ENCODE peak calls at places on chromosomes 4 and X, in ten cellular contexts. V is thyroid gland, S is fibroblast of lung, C is progenitor cell of endocrine pancreas, H is colonic mucosa, J is lower leg skin, X is B cell, Q is dorsolateral prefrontal cortex, G is K562, K is HepG2. R is an unnamed sample.

GRCh38 chr4:9762823-9763475 is 18.5 kb upstream of the DRD5 start:
- DNase-seq in V (peak; percentile 63), S (peak; percentile 72), C (peak; percentile 38), H (peak; percentile 73), J (peak; percentile 60), X (peak; percentile 41), Q (peak; percentile 33), G (peak; percentile 46), K (peak; percentile 71), R (peak; percentile 26)

GRCh38 chrX:134734343-134735001 is 76.2 kb upstream of the PLAC1 start:
- DNase-seq in V (no peak), S (peak; percentile 86), C (no peak), H (no peak), J (no peak), X (no peak), Q (no peak), G (no peak), K (no peak), R (no peak)

GRCh38 chrX:23902419-23902818 is 5.3 kb downstream of the APOO start:
- DNase-seq in V (no peak), S (peak; percentile 80), C (no peak), H (no peak), J (no peak), X (no peak), Q (no peak), G (peak; percentile 18), K (peak; percentile 50), R (no peak)

GRCh38 chrX:38796926-38797325 is 4.3 kb upstream of the MID1IP1 start:
- DNase-seq in V (no peak), S (peak; percentile 48), C (no peak), H (no peak), J (no peak), X (no peak), Q (no peak), G (no peak), K (no peak), R (no peak)

GRCh38 chr4:14984452-14984851 is 17.8 kb upstream of the CPEB2 start:
- DNase-seq in V (no peak), S (peak; percentile 51), C (no peak), H (no peak), J (no peak), X (no peak), Q (no peak), G (no peak), K (no peak), R (no peak)

GRCh38 chr4:139958738-139959096 is 195.3 kb downstream of the MAML3 start:
- DNase-seq in V (no peak), S (no peak), C (no peak), H (no peak), J (no peak), X (no peak), Q (no peak), G (no peak), K (no peak), R (no peak)

GRCh38 chr4:63528592-63528991 is 880.7 kb downstream of the TECRL start:
- DNase-seq in V (no peak), S (no peak), C (no peak), H (no peak), J (no peak), X (no peak), Q (no peak), G (no peak), K (no peak), R (no peak)

GRCh38 chr4:128570380-128570779 is 239.1 kb upstream of the JADE1 start:
- DNase-seq in V (no peak), S (peak; percentile 47), C (no peak), H (no peak), J (peak; percentile 73), X (no peak), Q (no peak), G (peak; percentile 35), K (no peak), R (no peak)

GRCh38 chr4:40702800-40703151 is 47.0 kb upstream of the NSUN7 start:
- DNase-seq in V (no peak), S (no peak), C (no peak), H (no peak), J (no peak), X (no peak), Q (no peak), G (no peak), K (no peak), R (no peak)

GRCh38 chrX:8846271-8846670 is 45.1 kb upstream of the FAM9A start:
- DNase-seq in V (peak; percentile 45), S (peak; percentile 4), C (no peak), H (no peak), J (no peak), X (no peak), Q (no peak), G (no peak), K (no peak), R (peak; percentile 74)

GRCh38 chrX:48911407-48912182 is at the start of gene SLC35A2:
- DNase-seq in V (peak; percentile 87), S (peak; percentile 63), C (peak; percentile 56), H (peak; percentile 89), J (peak; percentile 73), X (peak; percentile 82), Q (peak; percentile 86), G (peak; percentile 80), K (peak; percentile 85), R (no peak)

GRCh38 chrX:102934624-102935023 is 2.4 kb upstream of the RAB40AL start:
- DNase-seq in V (peak; percentile 1), S (peak; percentile 30), C (no peak), H (peak; percentile 24), J (peak; percentile 12), X (peak; percentile 33), Q (no peak), G (peak; percentile 18), K (peak; percentile 3), R (no peak)

GRCh38 chr4:155881555-155881954 is 15.5 kb upstream of the ASIC5 start:
- DNase-seq in V (no peak), S (no peak), C (no peak), H (no peak), J (no peak), X (no peak), Q (no peak), G (no peak), K (no peak), R (no peak)

GRCh38 chrX:153739754-153740486 is 15.3 kb downstream of the ABCD1 start:
- DNase-seq in V (no peak), S (no peak), C (no peak), H (no peak), J (no peak), X (peak; percentile 27), Q (no peak), G (no peak), K (no peak), R (no peak)

GRCh38 chrX:56309881-56310280 is 77.7 kb downstream of the KLF8 start:
- DNase-seq in V (no peak), S (no peak), C (no peak), H (no peak), J (no peak), X (no peak), Q (no peak), G (no peak), K (no peak), R (no peak)

GRCh38 chr4:185534850-185535761 is at the start of gene PDLIM3:
- DNase-seq in V (peak; percentile 81), S (no peak), C (peak; percentile 55), H (peak; percentile 36), J (no peak), X (peak; percentile 56), Q (peak; percentile 12), G (peak; percentile 70), K (peak; percentile 27), R (no peak)

DNA sequence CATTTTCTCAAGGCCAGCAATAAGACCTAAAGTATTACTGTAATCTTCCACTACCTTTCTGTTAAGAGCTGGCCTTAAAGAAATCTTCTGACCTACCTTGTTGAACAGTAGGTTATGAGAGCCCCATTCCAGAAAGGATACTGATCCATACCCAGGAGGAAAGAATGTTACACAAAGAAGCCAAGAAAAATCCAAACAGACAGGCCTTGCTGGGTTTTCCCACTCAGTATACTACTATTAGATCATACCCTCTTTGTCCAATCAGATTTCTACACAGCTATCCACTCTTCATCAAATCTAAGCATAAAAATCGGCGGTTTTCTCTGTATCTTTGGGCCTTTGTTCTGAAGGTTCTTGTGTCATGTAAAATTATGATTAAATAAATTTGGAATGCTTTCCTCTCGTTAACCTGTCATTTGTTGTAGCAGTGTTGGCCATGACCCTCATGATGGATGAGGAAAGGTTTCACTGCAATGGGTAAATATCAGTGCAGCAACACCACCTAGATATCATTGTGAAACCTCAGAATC is 292.3 kb downstream of the ANKRD50 start:
- DNase-seq in V (no peak), S (no peak), C (no peak), H (no peak), J (no peak), X (no peak), Q (no peak), G (no peak), K (no peak), R (no peak)
- TF ChIP-seq CTCF in V (no peak), S (no peak), C (no peak), H (no peak), J (no peak), X (no peak), Q (no peak), G (no peak), K (no peak), R (no peak)

DNA sequence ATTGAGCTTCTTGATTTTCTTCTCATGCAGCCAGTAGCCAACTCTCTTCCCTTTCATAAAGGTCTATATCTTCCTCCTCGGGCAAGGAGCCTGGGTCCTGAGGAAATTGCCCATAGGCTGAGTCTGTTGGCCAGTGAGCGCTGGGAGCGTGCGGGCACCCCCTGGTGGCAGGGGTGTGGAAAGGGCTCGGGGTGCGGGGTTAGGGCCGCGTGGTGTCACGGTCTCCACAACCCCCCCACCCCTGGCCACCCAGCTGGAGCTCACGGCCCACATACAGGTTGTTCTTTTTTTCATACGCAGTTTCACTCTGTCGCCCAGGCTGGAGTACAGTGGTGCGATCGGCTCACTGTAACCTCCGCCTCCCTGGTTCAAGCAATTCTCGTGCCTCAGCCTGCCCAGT is 13.1 kb downstream of the RBM10 start:
- DNase-seq in V (no peak), S (no peak), C (no peak), H (no peak), J (no peak), X (peak; percentile 16), Q (no peak), G (peak; percentile 15), K (no peak), R (no peak)
- TF ChIP-seq CTCF in V (no peak), S (no peak), C (no peak), H (no peak), J (no peak), X (no peak), Q (no peak), G (no peak), K (peak; percentile 29), R (peak; percentile 7)

DNA sequence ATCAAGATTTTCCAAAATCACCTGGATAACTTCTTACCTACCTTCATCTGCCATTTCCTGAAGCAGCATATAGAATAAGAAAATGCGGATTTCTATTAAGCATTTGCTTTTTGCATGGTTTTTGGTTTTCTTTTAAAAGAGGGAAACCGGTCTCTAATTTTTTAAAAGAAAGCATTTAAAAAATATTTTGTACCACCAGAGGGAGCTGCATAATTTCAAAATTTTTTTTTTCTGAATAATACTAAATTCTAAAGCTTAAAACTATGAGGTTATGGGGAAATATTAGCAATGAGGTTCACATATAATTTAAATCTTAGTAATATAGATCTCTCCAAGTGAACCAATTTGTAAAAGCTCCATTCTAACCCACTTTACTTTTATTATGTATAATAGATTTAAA is 137.7 kb upstream of the TENT5D start:
- DNase-seq in V (no peak), S (no peak), C (no peak), H (no peak), J (no peak), X (no peak), Q (no peak), G (no peak), K (no peak), R (no peak)
- TF ChIP-seq CTCF in V (peak; percentile 31), S (no peak), C (peak; percentile 55), H (no peak), J (no peak), X (no peak), Q (peak; percentile 46), G (no peak), K (no peak), R (no peak)

GRCh38 chrX:51494409-51494808 is 2.0 kb downstream of the NUDT11 start:
- DNase-seq in V (no peak), S (peak; percentile 19), C (no peak), H (no peak), J (no peak), X (no peak), Q (no peak), G (no peak), K (no peak), R (no peak)
- TF ChIP-seq CTCF in V (no peak), S (peak; percentile 19), C (peak; percentile 20), H (no peak), J (no peak), X (no peak), Q (no peak), G (no peak), K (no peak), R (peak; percentile 17)

R was measured in epithelial cell of proximal tubule.